ENCODE peak calls at places on chromosomes 13 and 19, in nine cellular contexts. One of them, this sample, is unnamed.

GRCh38 chr13:42720116-42720857 is 61.1 kb upstream of the FAM216B start:
- DNase-seq in RCC 7860: peak; percentile 46
- DNase-seq in ACHN: peak; percentile 74
- DNase-seq in activated naive CD4-positive, alpha-beta T cell treated with anti-CD3 and anti-CD28 coated beads, Interleukin-2, amount 50 U/mL, for 72 hours: no peak
- DNase-seq in stimulated activated CD8-positive, alpha-beta memory T cell treated with anti-CD3 and anti-CD28 coated beads, Interleukin-2, amount 100 ng/mL, for 48 hours: no peak
- DNase-seq in H54: peak; percentile 2
- DNase-seq in dermis microvascular lymphatic vessel endothelial cell: no peak
- DNase-seq in CD8-positive, alpha-beta T cell: no peak
- DNase-seq in hippocampal formation: no peak
- DNase-seq in this sample: peak; percentile 19

GRCh38 chr19:50949792-50950320 is 3.0 kb downstream of the KLK5 start:
- DNase-seq in RCC 7860: no peak
- DNase-seq in ACHN: no peak
- DNase-seq in activated naive CD4-positive, alpha-beta T cell treated with anti-CD3 and anti-CD28 coated beads, Interleukin-2, amount 50 U/mL, for 72 hours: no peak
- DNase-seq in stimulated activated CD8-positive, alpha-beta memory T cell treated with anti-CD3 and anti-CD28 coated beads, Interleukin-2, amount 100 ng/mL, for 48 hours: no peak
- DNase-seq in H54: no peak
- DNase-seq in dermis microvascular lymphatic vessel endothelial cell: no peak
- DNase-seq in CD8-positive, alpha-beta T cell: no peak
- DNase-seq in hippocampal formation: no peak
- DNase-seq in this sample: no peak

GRCh38 chr13:94303644-94304174 is 175.8 kb downstream of the DCT start:
- DNase-seq in RCC 7860: no peak
- DNase-seq in ACHN: no peak
- DNase-seq in activated naive CD4-positive, alpha-beta T cell treated with anti-CD3 and anti-CD28 coated beads, Interleukin-2, amount 50 U/mL, for 72 hours: no peak
- DNase-seq in stimulated activated CD8-positive, alpha-beta memory T cell treated with anti-CD3 and anti-CD28 coated beads, Interleukin-2, amount 100 ng/mL, for 48 hours: no peak
- DNase-seq in H54: no peak
- DNase-seq in dermis microvascular lymphatic vessel endothelial cell: no peak
- DNase-seq in CD8-positive, alpha-beta T cell: no peak
- DNase-seq in hippocampal formation: no peak
- DNase-seq in this sample: no peak

GRCh38 chr19:7251502-7251901 is 42.7 kb downstream of the INSR start:
- DNase-seq in RCC 7860: no peak
- DNase-seq in ACHN: no peak
- DNase-seq in activated naive CD4-positive, alpha-beta T cell treated with anti-CD3 and anti-CD28 coated beads, Interleukin-2, amount 50 U/mL, for 72 hours: no peak
- DNase-seq in stimulated activated CD8-positive, alpha-beta memory T cell treated with anti-CD3 and anti-CD28 coated beads, Interleukin-2, amount 100 ng/mL, for 48 hours: no peak
- DNase-seq in H54: no peak
- DNase-seq in dermis microvascular lymphatic vessel endothelial cell: no peak
- DNase-seq in CD8-positive, alpha-beta T cell: no peak
- DNase-seq in hippocampal formation: no peak
- DNase-seq in this sample: no peak

GRCh38 chr13:111115841-111116500 is 861 bp downstream of the ARHGEF7 start:
- DNase-seq in RCC 7860: no peak
- DNase-seq in ACHN: peak; percentile 10
- DNase-seq in activated naive CD4-positive, alpha-beta T cell treated with anti-CD3 and anti-CD28 coated beads, Interleukin-2, amount 50 U/mL, for 72 hours: no peak
- DNase-seq in stimulated activated CD8-positive, alpha-beta memory T cell treated with anti-CD3 and anti-CD28 coated beads, Interleukin-2, amount 100 ng/mL, for 48 hours: no peak
- DNase-seq in H54: no peak
- DNase-seq in dermis microvascular lymphatic vessel endothelial cell: no peak
- DNase-seq in CD8-positive, alpha-beta T cell: no peak
- DNase-seq in hippocampal formation: no peak
- DNase-seq in this sample: no peak

GRCh38 chr19:16654151-16654550 is 5.8 kb downstream of the SMIM7 start:
- DNase-seq in RCC 7860: no peak
- DNase-seq in ACHN: peak; percentile 2
- DNase-seq in activated naive CD4-positive, alpha-beta T cell treated with anti-CD3 and anti-CD28 coated beads, Interleukin-2, amount 50 U/mL, for 72 hours: no peak
- DNase-seq in stimulated activated CD8-positive, alpha-beta memory T cell treated with anti-CD3 and anti-CD28 coated beads, Interleukin-2, amount 100 ng/mL, for 48 hours: no peak
- DNase-seq in H54: no peak
- DNase-seq in dermis microvascular lymphatic vessel endothelial cell: no peak
- DNase-seq in CD8-positive, alpha-beta T cell: no peak
- DNase-seq in hippocampal formation: no peak
- DNase-seq in this sample: no peak

GRCh38 chr19:13859361-13859880 is 17.5 kb upstream of the NANOS3 start:
- DNase-seq in RCC 7860: peak; percentile 29
- DNase-seq in ACHN: no peak
- DNase-seq in activated naive CD4-positive, alpha-beta T cell treated with anti-CD3 and anti-CD28 coated beads, Interleukin-2, amount 50 U/mL, for 72 hours: no peak
- DNase-seq in stimulated activated CD8-positive, alpha-beta memory T cell treated with anti-CD3 and anti-CD28 coated beads, Interleukin-2, amount 100 ng/mL, for 48 hours: no peak
- DNase-seq in H54: no peak
- DNase-seq in dermis microvascular lymphatic vessel endothelial cell: no peak
- DNase-seq in CD8-positive, alpha-beta T cell: no peak
- DNase-seq in hippocampal formation: no peak
- DNase-seq in this sample: no peak

GRCh38 chr13:53783466-53783865 is 754.9 kb downstream of the OLFM4 start:
- DNase-seq in RCC 7860: no peak
- DNase-seq in ACHN: no peak
- DNase-seq in activated naive CD4-positive, alpha-beta T cell treated with anti-CD3 and anti-CD28 coated beads, Interleukin-2, amount 50 U/mL, for 72 hours: no peak
- DNase-seq in stimulated activated CD8-positive, alpha-beta memory T cell treated with anti-CD3 and anti-CD28 coated beads, Interleukin-2, amount 100 ng/mL, for 48 hours: no peak
- DNase-seq in H54: no peak
- DNase-seq in dermis microvascular lymphatic vessel endothelial cell: no peak
- DNase-seq in CD8-positive, alpha-beta T cell: no peak
- DNase-seq in hippocampal formation: no peak
- DNase-seq in this sample: no peak

GRCh38 chr13:93304868-93305613 is 78.4 kb downstream of the GPC6 start:
- DNase-seq in RCC 7860: no peak
- DNase-seq in ACHN: no peak
- DNase-seq in activated naive CD4-positive, alpha-beta T cell treated with anti-CD3 and anti-CD28 coated beads, Interleukin-2, amount 50 U/mL, for 72 hours: no peak
- DNase-seq in stimulated activated CD8-positive, alpha-beta memory T cell treated with anti-CD3 and anti-CD28 coated beads, Interleukin-2, amount 100 ng/mL, for 48 hours: no peak
- DNase-seq in H54: no peak
- DNase-seq in dermis microvascular lymphatic vessel endothelial cell: no peak
- DNase-seq in CD8-positive, alpha-beta T cell: no peak
- DNase-seq in hippocampal formation: no peak
- DNase-seq in this sample: no peak

GRCh38 chr13:32938907-32939306 is 77.3 kb upstream of the KL start:
- DNase-seq in RCC 7860: peak; percentile 75
- DNase-seq in ACHN: no peak
- DNase-seq in activated naive CD4-positive, alpha-beta T cell treated with anti-CD3 and anti-CD28 coated beads, Interleukin-2, amount 50 U/mL, for 72 hours: no peak
- DNase-seq in stimulated activated CD8-positive, alpha-beta memory T cell treated with anti-CD3 and anti-CD28 coated beads, Interleukin-2, amount 100 ng/mL, for 48 hours: no peak
- DNase-seq in H54: no peak
- DNase-seq in dermis microvascular lymphatic vessel endothelial cell: no peak
- DNase-seq in CD8-positive, alpha-beta T cell: no peak
- DNase-seq in hippocampal formation: no peak
- DNase-seq in this sample: no peak

GRCh38 chr19:1364070-1364719 is 19.5 kb upstream of the NDUFS7 start:
- DNase-seq in RCC 7860: no peak
- DNase-seq in ACHN: no peak
- DNase-seq in activated naive CD4-positive, alpha-beta T cell treated with anti-CD3 and anti-CD28 coated beads, Interleukin-2, amount 50 U/mL, for 72 hours: no peak
- DNase-seq in stimulated activated CD8-positive, alpha-beta memory T cell treated with anti-CD3 and anti-CD28 coated beads, Interleukin-2, amount 100 ng/mL, for 48 hours: peak; percentile 24
- DNase-seq in H54: no peak
- DNase-seq in dermis microvascular lymphatic vessel endothelial cell: no peak
- DNase-seq in CD8-positive, alpha-beta T cell: peak; percentile 16
- DNase-seq in hippocampal formation: no peak
- DNase-seq in this sample: no peak

GRCh38 chr13:79549355-79550106 is 68.6 kb downstream of the NDFIP2 start:
- DNase-seq in RCC 7860: no peak
- DNase-seq in ACHN: no peak
- DNase-seq in activated naive CD4-positive, alpha-beta T cell treated with anti-CD3 and anti-CD28 coated beads, Interleukin-2, amount 50 U/mL, for 72 hours: no peak
- DNase-seq in stimulated activated CD8-positive, alpha-beta memory T cell treated with anti-CD3 and anti-CD28 coated beads, Interleukin-2, amount 100 ng/mL, for 48 hours: no peak
- DNase-seq in H54: no peak
- DNase-seq in dermis microvascular lymphatic vessel endothelial cell: no peak
- DNase-seq in CD8-positive, alpha-beta T cell: no peak
- DNase-seq in hippocampal formation: no peak
- DNase-seq in this sample: no peak

GRCh38 chr13:76822691-76823267 is 63.4 kb downstream of the KCTD12 start:
- DNase-seq in RCC 7860: peak; percentile 6
- DNase-seq in ACHN: no peak
- DNase-seq in activated naive CD4-positive, alpha-beta T cell treated with anti-CD3 and anti-CD28 coated beads, Interleukin-2, amount 50 U/mL, for 72 hours: no peak
- DNase-seq in stimulated activated CD8-positive, alpha-beta memory T cell treated with anti-CD3 and anti-CD28 coated beads, Interleukin-2, amount 100 ng/mL, for 48 hours: no peak
- DNase-seq in H54: no peak
- DNase-seq in dermis microvascular lymphatic vessel endothelial cell: no peak
- DNase-seq in CD8-positive, alpha-beta T cell: no peak
- DNase-seq in hippocampal formation: no peak
- DNase-seq in this sample: no peak

GRCh38 chr19:31352782-31353651 is 3.8 kb upstream of the TSHZ3 start:
- DNase-seq in RCC 7860: no peak
- DNase-seq in ACHN: no peak
- DNase-seq in activated naive CD4-positive, alpha-beta T cell treated with anti-CD3 and anti-CD28 coated beads, Interleukin-2, amount 50 U/mL, for 72 hours: no peak
- DNase-seq in stimulated activated CD8-positive, alpha-beta memory T cell treated with anti-CD3 and anti-CD28 coated beads, Interleukin-2, amount 100 ng/mL, for 48 hours: no peak
- DNase-seq in H54: no peak
- DNase-seq in dermis microvascular lymphatic vessel endothelial cell: no peak
- DNase-seq in CD8-positive, alpha-beta T cell: no peak
- DNase-seq in hippocampal formation: no peak
- DNase-seq in this sample: no peak

GRCh38 chr19:18677156-18677555 is 6.3 kb upstream of the CRTC1 start:
- DNase-seq in RCC 7860: no peak
- DNase-seq in ACHN: no peak
- DNase-seq in activated naive CD4-positive, alpha-beta T cell treated with anti-CD3 and anti-CD28 coated beads, Interleukin-2, amount 50 U/mL, for 72 hours: no peak
- DNase-seq in stimulated activated CD8-positive, alpha-beta memory T cell treated with anti-CD3 and anti-CD28 coated beads, Interleukin-2, amount 100 ng/mL, for 48 hours: no peak
- DNase-seq in H54: no peak
- DNase-seq in dermis microvascular lymphatic vessel endothelial cell: no peak
- DNase-seq in CD8-positive, alpha-beta T cell: no peak
- DNase-seq in hippocampal formation: no peak
- DNase-seq in this sample: no peak

GRCh38 chr19:17243340-17243853 is 2.3 kb downstream of the NR2F6 start:
- DNase-seq in RCC 7860: no peak
- DNase-seq in ACHN: no peak
- DNase-seq in activated naive CD4-positive, alpha-beta T cell treated with anti-CD3 and anti-CD28 coated beads, Interleukin-2, amount 50 U/mL, for 72 hours: no peak
- DNase-seq in stimulated activated CD8-positive, alpha-beta memory T cell treated with anti-CD3 and anti-CD28 coated beads, Interleukin-2, amount 100 ng/mL, for 48 hours: no peak
- DNase-seq in H54: no peak
- DNase-seq in dermis microvascular lymphatic vessel endothelial cell: no peak
- DNase-seq in CD8-positive, alpha-beta T cell: no peak
- DNase-seq in hippocampal formation: no peak
- DNase-seq in this sample: peak; percentile 64

GRCh38 chr13:20847298-20847697 is 55.2 kb downstream of the XPO4 start:
- DNase-seq in RCC 7860: no peak
- DNase-seq in ACHN: no peak
- DNase-seq in activated naive CD4-positive, alpha-beta T cell treated with anti-CD3 and anti-CD28 coated beads, Interleukin-2, amount 50 U/mL, for 72 hours: no peak
- DNase-seq in stimulated activated CD8-positive, alpha-beta memory T cell treated with anti-CD3 and anti-CD28 coated beads, Interleukin-2, amount 100 ng/mL, for 48 hours: no peak
- DNase-seq in H54: no peak
- DNase-seq in dermis microvascular lymphatic vessel endothelial cell: no peak
- DNase-seq in CD8-positive, alpha-beta T cell: no peak
- DNase-seq in hippocampal formation: no peak
- DNase-seq in this sample: no peak

GRCh38 chr13:112674412-112675383 is 15.1 kb upstream of the ATP11A start:
- DNase-seq in RCC 7860: no peak
- DNase-seq in ACHN: no peak
- DNase-seq in activated naive CD4-positive, alpha-beta T cell treated with anti-CD3 and anti-CD28 coated beads, Interleukin-2, amount 50 U/mL, for 72 hours: no peak
- DNase-seq in stimulated activated CD8-positive, alpha-beta memory T cell treated with anti-CD3 and anti-CD28 coated beads, Interleukin-2, amount 100 ng/mL, for 48 hours: no peak
- DNase-seq in H54: no peak
- DNase-seq in dermis microvascular lymphatic vessel endothelial cell: no peak
- DNase-seq in CD8-positive, alpha-beta T cell: no peak
- DNase-seq in hippocampal formation: no peak
- DNase-seq in this sample: no peak

GRCh38 chr13:93248627-93249047 is 22.0 kb downstream of the GPC6 start:
- DNase-seq in RCC 7860: peak; percentile 83
- DNase-seq in ACHN: peak; percentile 93
- DNase-seq in activated naive CD4-positive, alpha-beta T cell treated with anti-CD3 and anti-CD28 coated beads, Interleukin-2, amount 50 U/mL, for 72 hours: no peak
- DNase-seq in stimulated activated CD8-positive, alpha-beta memory T cell treated with anti-CD3 and anti-CD28 coated beads, Interleukin-2, amount 100 ng/mL, for 48 hours: no peak
- DNase-seq in H54: peak; percentile 42
- DNase-seq in dermis microvascular lymphatic vessel endothelial cell: no peak
- DNase-seq in CD8-positive, alpha-beta T cell: no peak
- DNase-seq in hippocampal formation: no peak
- DNase-seq in this sample: no peak

GRCh38 chr19:571127-571974 is 1.0 kb upstream of the BSG start:
- DNase-seq in RCC 7860: no peak
- DNase-seq in ACHN: peak; percentile 62
- DNase-seq in activated naive CD4-positive, alpha-beta T cell treated with anti-CD3 and anti-CD28 coated beads, Interleukin-2, amount 50 U/mL, for 72 hours: no peak
- DNase-seq in stimulated activated CD8-positive, alpha-beta memory T cell treated with anti-CD3 and anti-CD28 coated beads, Interleukin-2, amount 100 ng/mL, for 48 hours: no peak
- DNase-seq in H54: no peak
- DNase-seq in dermis microvascular lymphatic vessel endothelial cell: peak; percentile 21
- DNase-seq in CD8-positive, alpha-beta T cell: peak; percentile 41
- DNase-seq in hippocampal formation: no peak
- DNase-seq in this sample: peak; percentile 76

GRCh38 chr19:6233827-6234511 is 45.8 kb downstream of the MLLT1 start:
- DNase-seq in RCC 7860: no peak
- DNase-seq in ACHN: no peak
- DNase-seq in activated naive CD4-positive, alpha-beta T cell treated with anti-CD3 and anti-CD28 coated beads, Interleukin-2, amount 50 U/mL, for 72 hours: no peak
- DNase-seq in stimulated activated CD8-positive, alpha-beta memory T cell treated with anti-CD3 and anti-CD28 coated beads, Interleukin-2, amount 100 ng/mL, for 48 hours: no peak
- DNase-seq in H54: no peak
- DNase-seq in dermis microvascular lymphatic vessel endothelial cell: no peak
- DNase-seq in CD8-positive, alpha-beta T cell: no peak
- DNase-seq in hippocampal formation: no peak
- DNase-seq in this sample: no peak

This sample was measured in colonic mucosa.